ENCODE peak calls at places on chromosomes 4 and X, in eight cellular contexts. One of them, this sample, is unnamed.

GRCh38 chrX:131792356-131792749 is 230.7 kb upstream of the STK26 start:
- DNase-seq in AG09309: peak
- DNase-seq in G401: peak
- DNase-seq in WTC11: no peak
- DNase-seq in skeletal muscle cell: no peak
- DNase-seq in Right ventricle myocardium superior: no peak
- DNase-seq in AG10803: peak
- DNase-seq in HS-5: no peak
- DNase-seq in this sample: peak

GRCh38 chr4:108783666-108784463 is 21.0 kb upstream of the ETNPPL start:
- DNase-seq in AG09309: no peak
- DNase-seq in G401: no peak
- DNase-seq in WTC11: no peak
- DNase-seq in skeletal muscle cell: no peak
- DNase-seq in Right ventricle myocardium superior: no peak
- DNase-seq in AG10803: peak
- DNase-seq in HS-5: no peak
- DNase-seq in this sample: no peak

GRCh38 chr4:185456131-185456530 is 15.4 kb downstream of the CCDC110 start:
- DNase-seq in AG09309: no peak
- DNase-seq in G401: no peak
- DNase-seq in WTC11: no peak
- DNase-seq in skeletal muscle cell: no peak
- DNase-seq in Right ventricle myocardium superior: no peak
- DNase-seq in AG10803: no peak
- DNase-seq in HS-5: no peak
- DNase-seq in this sample: no peak

GRCh38 chrX:15594371-15594770 is 6.4 kb downstream of the ACE2 start:
- DNase-seq in AG09309: no peak
- DNase-seq in G401: no peak
- DNase-seq in WTC11: no peak
- DNase-seq in skeletal muscle cell: no peak
- DNase-seq in Right ventricle myocardium superior: no peak
- DNase-seq in AG10803: no peak
- DNase-seq in HS-5: no peak
- DNase-seq in this sample: no peak

GRCh38 chr4:148515248-148515647 is 73.0 kb upstream of the NR3C2 start:
- DNase-seq in AG09309: no peak
- DNase-seq in G401: no peak
- DNase-seq in WTC11: no peak
- DNase-seq in skeletal muscle cell: peak
- DNase-seq in Right ventricle myocardium superior: no peak
- DNase-seq in AG10803: peak
- DNase-seq in HS-5: peak
- DNase-seq in this sample: no peak

GRCh38 chr4:52103314-52103713 is 52.2 kb downstream of the SPATA18 start:
- DNase-seq in AG09309: no peak
- DNase-seq in G401: peak
- DNase-seq in WTC11: no peak
- DNase-seq in skeletal muscle cell: no peak
- DNase-seq in Right ventricle myocardium superior: no peak
- DNase-seq in AG10803: peak
- DNase-seq in HS-5: no peak
- DNase-seq in this sample: no peak

GRCh38 chr4:3021127-3021526 is 53.2 kb downstream of the HTT-AS start:
- DNase-seq in AG09309: no peak
- DNase-seq in G401: no peak
- DNase-seq in WTC11: no peak
- DNase-seq in skeletal muscle cell: no peak
- DNase-seq in Right ventricle myocardium superior: no peak
- DNase-seq in AG10803: no peak
- DNase-seq in HS-5: no peak
- DNase-seq in this sample: no peak

GRCh38 chr4:148704291-148704690 is 262.1 kb upstream of the NR3C2 start:
- DNase-seq in AG09309: no peak
- DNase-seq in G401: no peak
- DNase-seq in WTC11: no peak
- DNase-seq in skeletal muscle cell: no peak
- DNase-seq in Right ventricle myocardium superior: no peak
- DNase-seq in AG10803: no peak
- DNase-seq in HS-5: no peak
- DNase-seq in this sample: no peak

GRCh38 chrX:17590892-17591740 is 146.2 kb upstream of the SCML1 start:
- DNase-seq in AG09309: peak
- DNase-seq in G401: peak
- DNase-seq in WTC11: peak
- DNase-seq in skeletal muscle cell: peak
- DNase-seq in Right ventricle myocardium superior: peak
- DNase-seq in AG10803: peak
- DNase-seq in HS-5: no peak
- DNase-seq in this sample: peak

GRCh38 chr4:26900765-26901164 is 40.1 kb downstream of the STIM2 start:
- DNase-seq in AG09309: no peak
- DNase-seq in G401: no peak
- DNase-seq in WTC11: no peak
- DNase-seq in skeletal muscle cell: no peak
- DNase-seq in Right ventricle myocardium superior: no peak
- DNase-seq in AG10803: no peak
- DNase-seq in HS-5: no peak
- DNase-seq in this sample: no peak

GRCh38 chrX:83510466-83511181 is 2.5 kb downstream of the POU3F4 start:
- DNase-seq in AG09309: no peak
- DNase-seq in G401: no peak
- DNase-seq in WTC11: peak
- DNase-seq in skeletal muscle cell: no peak
- DNase-seq in Right ventricle myocardium superior: no peak
- DNase-seq in AG10803: no peak
- DNase-seq in HS-5: no peak
- DNase-seq in this sample: no peak

GRCh38 chr4:1300466-1301455 is 11.1 kb downstream of the MAEA start:
- DNase-seq in AG09309: peak
- DNase-seq in G401: no peak
- DNase-seq in WTC11: no peak
- DNase-seq in skeletal muscle cell: peak
- DNase-seq in Right ventricle myocardium superior: peak
- DNase-seq in AG10803: peak
- DNase-seq in HS-5: peak
- DNase-seq in this sample: no peak

GRCh38 chrX:34404386-34405070 is 252.6 kb downstream of the TMEM47 start:
- DNase-seq in AG09309: no peak
- DNase-seq in G401: no peak
- DNase-seq in WTC11: no peak
- DNase-seq in skeletal muscle cell: no peak
- DNase-seq in Right ventricle myocardium superior: peak
- DNase-seq in AG10803: no peak
- DNase-seq in HS-5: no peak
- DNase-seq in this sample: no peak

GRCh38 chr4:184599492-184600135 is 49.6 kb downstream of the CASP3 start:
- DNase-seq in AG09309: peak
- DNase-seq in G401: no peak
- DNase-seq in WTC11: no peak
- DNase-seq in skeletal muscle cell: peak
- DNase-seq in Right ventricle myocardium superior: no peak
- DNase-seq in AG10803: peak
- DNase-seq in HS-5: peak
- DNase-seq in this sample: no peak

GRCh38 chrX:100768679-100769338 is 36.9 kb upstream of the SYTL4 start:
- DNase-seq in AG09309: peak
- DNase-seq in G401: peak
- DNase-seq in WTC11: peak
- DNase-seq in skeletal muscle cell: no peak
- DNase-seq in Right ventricle myocardium superior: peak
- DNase-seq in AG10803: peak
- DNase-seq in HS-5: peak
- DNase-seq in this sample: peak

GRCh38 chrX:15447985-15448639 is 45.0 kb downstream of the PIR start:
- DNase-seq in AG09309: no peak
- DNase-seq in G401: no peak
- DNase-seq in WTC11: no peak
- DNase-seq in skeletal muscle cell: no peak
- DNase-seq in Right ventricle myocardium superior: no peak
- DNase-seq in AG10803: peak
- DNase-seq in HS-5: no peak
- DNase-seq in this sample: no peak

GRCh38 chr4:183291070-183291469 is 29.0 kb downstream of the CLDN22 start:
- DNase-seq in AG09309: no peak
- DNase-seq in G401: no peak
- DNase-seq in WTC11: no peak
- DNase-seq in skeletal muscle cell: no peak
- DNase-seq in Right ventricle myocardium superior: no peak
- DNase-seq in AG10803: no peak
- DNase-seq in HS-5: no peak
- DNase-seq in this sample: no peak

GRCh38 chr4:173076903-173077629 is 91.5 kb upstream of the GALNT7 start:
- DNase-seq in AG09309: no peak
- DNase-seq in G401: peak
- DNase-seq in WTC11: no peak
- DNase-seq in skeletal muscle cell: peak
- DNase-seq in Right ventricle myocardium superior: no peak
- DNase-seq in AG10803: no peak
- DNase-seq in HS-5: peak
- DNase-seq in this sample: no peak

GRCh38 chr4:83782591-83782990 is 246.7 kb downstream of the GPAT3 start:
- DNase-seq in AG09309: no peak
- DNase-seq in G401: no peak
- DNase-seq in WTC11: no peak
- DNase-seq in skeletal muscle cell: no peak
- DNase-seq in Right ventricle myocardium superior: no peak
- DNase-seq in AG10803: no peak
- DNase-seq in HS-5: no peak
- DNase-seq in this sample: no peak

GRCh38 chr4:1154523-1155182 is 17.7 kb downstream of the SPON2 start:
- DNase-seq in AG09309: peak
- DNase-seq in G401: no peak
- DNase-seq in WTC11: no peak
- DNase-seq in skeletal muscle cell: no peak
- DNase-seq in Right ventricle myocardium superior: no peak
- DNase-seq in AG10803: peak
- DNase-seq in HS-5: no peak
- DNase-seq in this sample: no peak

GRCh38 chr4:2441393-2442174 is 22.8 kb downstream of the CFAP99 start:
- DNase-seq in AG09309: no peak
- DNase-seq in G401: peak
- DNase-seq in WTC11: peak
- DNase-seq in skeletal muscle cell: no peak
- DNase-seq in Right ventricle myocardium superior: peak
- DNase-seq in AG10803: peak
- DNase-seq in HS-5: no peak
- DNase-seq in this sample: no peak

GRCh38 chrX:119234931-119235555 is 1.0 kb upstream of the PGRMC1 start:
- DNase-seq in AG09309: no peak
- DNase-seq in G401: peak
- DNase-seq in WTC11: peak
- DNase-seq in skeletal muscle cell: no peak
- DNase-seq in Right ventricle myocardium superior: no peak
- DNase-seq in AG10803: peak
- DNase-seq in HS-5: no peak
- DNase-seq in this sample: no peak

GRCh38 chr4:105956566-105956965 is 61.3 kb downstream of the NPNT start:
- DNase-seq in AG09309: no peak
- DNase-seq in G401: no peak
- DNase-seq in WTC11: no peak
- DNase-seq in skeletal muscle cell: no peak
- DNase-seq in Right ventricle myocardium superior: no peak
- DNase-seq in AG10803: peak
- DNase-seq in HS-5: no peak
- DNase-seq in this sample: no peak

GRCh38 chr4:102736636-102737549 is 23.9 kb downstream of the MANBA start:
- DNase-seq in AG09309: no peak
- DNase-seq in G401: no peak
- DNase-seq in WTC11: peak
- DNase-seq in skeletal muscle cell: no peak
- DNase-seq in Right ventricle myocardium superior: no peak
- DNase-seq in AG10803: peak
- DNase-seq in HS-5: no peak
- DNase-seq in this sample: no peak

GRCh38 chrX:123450217-123450616 is 266.1 kb downstream of the GRIA3 start:
- DNase-seq in AG09309: no peak
- DNase-seq in G401: no peak
- DNase-seq in WTC11: no peak
- DNase-seq in skeletal muscle cell: no peak
- DNase-seq in Right ventricle myocardium superior: no peak
- DNase-seq in AG10803: no peak
- DNase-seq in HS-5: no peak
- DNase-seq in this sample: no peak

This sample was measured in sciatic nerve.